ENCODE peak calls at places on chromosomes 1 and 21, in eight cellular contexts. One of them, this sample, is unnamed. For H3K27me3, the result is how much of the 10 kb centered on the place peaks cover.

GRCh38 chr1:226510453-226510852 is 38.1 kb upstream of the STUM start:
- DNase-seq in K562: no peak
- DNase-seq in PC-9: no peak
- DNase-seq in cardiac muscle cell: peak
- DNase-seq in fibroblast of lung: no peak
- DNase-seq in IMR-90: no peak
- DNase-seq in ovary: no peak
- DNase-seq in tibial nerve: no peak
- DNase-seq in this sample: no peak

GRCh38 chr1:1013922-1014617 is 773 bp downstream of the ISG15 start:
- DNase-seq in K562: no peak
- DNase-seq in PC-9: no peak
- DNase-seq in cardiac muscle cell: peak
- DNase-seq in fibroblast of lung: peak
- DNase-seq in IMR-90: peak
- DNase-seq in ovary: peak
- DNase-seq in tibial nerve: no peak
- DNase-seq in this sample: no peak

GRCh38 chr1:210081494-210081893 is 143.5 kb downstream of the SYT14 start:
- DNase-seq in K562: no peak
- DNase-seq in PC-9: no peak
- DNase-seq in cardiac muscle cell: no peak
- DNase-seq in fibroblast of lung: no peak
- DNase-seq in IMR-90: no peak
- DNase-seq in ovary: no peak
- DNase-seq in tibial nerve: no peak
- DNase-seq in this sample: no peak

GRCh38 chr1:222240536-222241181 is 307.2 kb downstream of the HHIPL2 start:
- DNase-seq in K562: peak
- DNase-seq in PC-9: no peak
- DNase-seq in cardiac muscle cell: peak
- DNase-seq in fibroblast of lung: peak
- DNase-seq in IMR-90: peak
- DNase-seq in ovary: no peak
- DNase-seq in tibial nerve: no peak
- DNase-seq in this sample: peak

GRCh38 chr1:161792740-161793139 is 26.6 kb downstream of the ATF6 start:
- DNase-seq in K562: peak
- DNase-seq in PC-9: peak
- DNase-seq in cardiac muscle cell: peak
- DNase-seq in fibroblast of lung: peak
- DNase-seq in IMR-90: peak
- DNase-seq in ovary: no peak
- DNase-seq in tibial nerve: peak
- DNase-seq in this sample: peak

GRCh38 chr21:41953249-41953830 is 478 bp downstream of the C2CD2 start:
- DNase-seq in K562: peak
- DNase-seq in PC-9: no peak
- DNase-seq in cardiac muscle cell: no peak
- DNase-seq in fibroblast of lung: no peak
- DNase-seq in IMR-90: no peak
- DNase-seq in ovary: peak
- DNase-seq in tibial nerve: no peak
- DNase-seq in this sample: no peak

GRCh38 chr1:21956720-21957552 is 19.8 kb upstream of the HSPG2 start:
- DNase-seq in K562: peak
- DNase-seq in PC-9: peak
- DNase-seq in cardiac muscle cell: peak
- DNase-seq in fibroblast of lung: peak
- DNase-seq in IMR-90: peak
- DNase-seq in ovary: no peak
- DNase-seq in tibial nerve: no peak
- DNase-seq in this sample: peak

GRCh38 chr1:17199267-17200044 is 5.5 kb upstream of the PADI1 start:
- DNase-seq in K562: no peak
- DNase-seq in PC-9: no peak
- DNase-seq in cardiac muscle cell: no peak
- DNase-seq in fibroblast of lung: no peak
- DNase-seq in IMR-90: peak
- DNase-seq in ovary: peak
- DNase-seq in tibial nerve: no peak
- DNase-seq in this sample: no peak

GRCh38 chr1:234645474-234645953 is 35.5 kb upstream of the IRF2BP2 start:
- DNase-seq in K562: no peak
- DNase-seq in PC-9: no peak
- DNase-seq in cardiac muscle cell: peak
- DNase-seq in fibroblast of lung: no peak
- DNase-seq in IMR-90: no peak
- DNase-seq in ovary: no peak
- DNase-seq in tibial nerve: no peak
- DNase-seq in this sample: no peak

GRCh38 chr1:236168716-236169429 is 26.5 kb downstream of the GPR137B start:
- DNase-seq in K562: peak
- DNase-seq in PC-9: peak
- DNase-seq in cardiac muscle cell: peak
- DNase-seq in fibroblast of lung: peak
- DNase-seq in IMR-90: peak
- DNase-seq in ovary: no peak
- DNase-seq in tibial nerve: peak
- DNase-seq in this sample: peak

GRCh38 chr1:15739259-15739658 is 3.0 kb upstream of the TMEM82 start:
- DNase-seq in K562: no peak
- DNase-seq in PC-9: no peak
- DNase-seq in cardiac muscle cell: no peak
- DNase-seq in fibroblast of lung: no peak
- DNase-seq in IMR-90: no peak
- DNase-seq in ovary: no peak
- DNase-seq in tibial nerve: no peak
- DNase-seq in this sample: no peak

GRCh38 chr1:159339517-159339916 is 37.4 kb downstream of the FCER1A start:
- DNase-seq in K562: no peak
- DNase-seq in PC-9: no peak
- DNase-seq in cardiac muscle cell: peak
- DNase-seq in fibroblast of lung: no peak
- DNase-seq in IMR-90: no peak
- DNase-seq in ovary: no peak
- DNase-seq in tibial nerve: no peak
- DNase-seq in this sample: no peak

GRCh38 chr1:180365039-180365438 is 135.0 kb downstream of the LHX4 start:
- DNase-seq in K562: peak
- DNase-seq in PC-9: no peak
- DNase-seq in cardiac muscle cell: no peak
- DNase-seq in fibroblast of lung: no peak
- DNase-seq in IMR-90: no peak
- DNase-seq in ovary: no peak
- DNase-seq in tibial nerve: no peak
- DNase-seq in this sample: no peak

DNA sequence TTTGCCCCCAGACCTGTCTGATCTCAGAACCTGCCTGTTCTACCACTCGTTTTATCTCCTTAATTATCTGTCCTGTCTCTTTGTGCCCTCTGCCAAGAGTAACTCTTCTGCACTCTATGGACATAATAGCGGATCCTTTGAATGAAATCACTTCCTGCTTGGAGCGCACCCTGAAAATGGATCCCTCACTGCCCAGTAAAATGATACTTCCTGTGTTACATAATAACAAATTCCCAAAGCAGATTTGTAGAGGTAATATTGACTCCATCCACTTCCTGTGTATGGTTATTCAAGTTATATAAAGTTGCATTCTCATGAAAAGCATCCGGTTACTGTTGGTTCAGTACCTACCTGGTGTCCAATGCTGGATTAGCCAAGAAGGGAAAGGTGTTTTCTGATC is 246.0 kb downstream of the TRABD2B start:
- DNase-seq in K562: no peak
- DNase-seq in PC-9: no peak
- DNase-seq in cardiac muscle cell: peak
- DNase-seq in fibroblast of lung: no peak
- DNase-seq in IMR-90: no peak
- DNase-seq in ovary: no peak
- DNase-seq in tibial nerve: no peak
- DNase-seq in this sample: no peak
- H3K4me3 ChIP-seq in K562: no peak
- H3K4me3 ChIP-seq in PC-9: no peak
- H3K4me3 ChIP-seq in cardiac muscle cell: no peak
- H3K4me3 ChIP-seq in fibroblast of lung: no peak
- H3K4me3 ChIP-seq in IMR-90: no peak
- H3K4me3 ChIP-seq in ovary: no peak
- H3K4me3 ChIP-seq in tibial nerve: no peak
- H3K4me3 ChIP-seq in this sample: no peak

GRCh38 chr1:75986478-75986877 is 54.3 kb upstream of the ASB17 start:
- DNase-seq in K562: no peak
- DNase-seq in PC-9: no peak
- DNase-seq in cardiac muscle cell: peak
- DNase-seq in fibroblast of lung: no peak
- DNase-seq in IMR-90: no peak
- DNase-seq in ovary: no peak
- DNase-seq in tibial nerve: no peak
- DNase-seq in this sample: no peak

GRCh38 chr1:75996196-75996595 is 64.0 kb upstream of the ASB17 start:
- DNase-seq in K562: no peak
- DNase-seq in PC-9: no peak
- DNase-seq in cardiac muscle cell: peak
- DNase-seq in fibroblast of lung: no peak
- DNase-seq in IMR-90: peak
- DNase-seq in ovary: no peak
- DNase-seq in tibial nerve: no peak
- DNase-seq in this sample: peak

GRCh38 chr1:75991497-75992114 is 59.4 kb upstream of the ASB17 start:
- DNase-seq in K562: peak
- DNase-seq in PC-9: peak
- DNase-seq in cardiac muscle cell: peak
- DNase-seq in fibroblast of lung: peak
- DNase-seq in IMR-90: peak
- DNase-seq in ovary: peak
- DNase-seq in tibial nerve: peak
- DNase-seq in this sample: peak

GRCh38 chr1:75989130-75989529 is 56.9 kb upstream of the ASB17 start:
- DNase-seq in K562: no peak
- DNase-seq in PC-9: no peak
- DNase-seq in cardiac muscle cell: no peak
- DNase-seq in fibroblast of lung: no peak
- DNase-seq in IMR-90: no peak
- DNase-seq in ovary: no peak
- DNase-seq in tibial nerve: no peak
- DNase-seq in this sample: no peak

GRCh38 chr1:75992312-75992711 is 60.1 kb upstream of the ASB17 start:
- DNase-seq in K562: no peak
- DNase-seq in PC-9: no peak
- DNase-seq in cardiac muscle cell: no peak
- DNase-seq in fibroblast of lung: no peak
- DNase-seq in IMR-90: no peak
- DNase-seq in ovary: no peak
- DNase-seq in tibial nerve: no peak
- DNase-seq in this sample: no peak
- H3K27me3 ChIP-seq in K562: under half
- H3K27me3 ChIP-seq in PC-9: under half
- H3K27me3 ChIP-seq in cardiac muscle cell: under half
- H3K27me3 ChIP-seq in fibroblast of lung: under half
- H3K27me3 ChIP-seq in IMR-90: under half
- H3K27me3 ChIP-seq in ovary: under half
- H3K27me3 ChIP-seq in tibial nerve: under half
- H3K27me3 ChIP-seq in this sample: under half

DNA sequence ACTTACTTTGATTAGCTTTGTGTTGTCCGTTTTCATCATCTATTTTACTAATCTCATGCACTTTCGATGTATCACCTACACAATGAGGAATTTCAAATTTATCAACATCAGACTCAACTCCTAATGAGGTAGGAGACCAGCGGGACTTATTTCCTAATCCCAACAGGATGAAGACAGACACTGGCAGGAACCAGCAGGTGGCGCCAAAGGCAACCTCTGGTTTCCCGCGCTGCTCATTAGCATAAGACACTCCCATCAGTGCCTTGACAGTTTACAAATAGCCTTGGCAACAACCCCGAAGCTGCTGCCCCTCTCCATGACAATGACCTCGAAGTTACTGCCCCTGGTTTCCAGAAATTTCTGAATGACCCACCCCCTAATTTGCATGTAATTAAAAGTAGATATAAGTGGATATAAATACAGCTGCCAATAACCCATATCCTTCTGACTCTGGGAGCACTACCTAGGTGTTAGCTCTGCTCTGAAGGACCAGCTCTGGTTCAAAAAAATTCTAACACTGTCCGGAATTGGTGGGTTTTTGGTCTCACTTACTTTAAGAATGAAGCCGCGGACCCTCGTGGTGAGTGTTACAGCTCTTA is 974.8 kb downstream of the ADGRL2 start:
- DNase-seq in K562: peak
- DNase-seq in PC-9: no peak
- DNase-seq in cardiac muscle cell: peak
- DNase-seq in fibroblast of lung: peak
- DNase-seq in IMR-90: no peak
- DNase-seq in ovary: peak
- DNase-seq in tibial nerve: no peak
- DNase-seq in this sample: no peak
- TF ChIP-seq CTCF in K562: peak
- TF ChIP-seq CTCF in PC-9: peak
- TF ChIP-seq CTCF in cardiac muscle cell: peak
- TF ChIP-seq CTCF in fibroblast of lung: peak
- TF ChIP-seq CTCF in IMR-90: no peak
- TF ChIP-seq CTCF in ovary: no peak
- TF ChIP-seq CTCF in tibial nerve: no peak
- TF ChIP-seq CTCF in this sample: peak

DNA sequence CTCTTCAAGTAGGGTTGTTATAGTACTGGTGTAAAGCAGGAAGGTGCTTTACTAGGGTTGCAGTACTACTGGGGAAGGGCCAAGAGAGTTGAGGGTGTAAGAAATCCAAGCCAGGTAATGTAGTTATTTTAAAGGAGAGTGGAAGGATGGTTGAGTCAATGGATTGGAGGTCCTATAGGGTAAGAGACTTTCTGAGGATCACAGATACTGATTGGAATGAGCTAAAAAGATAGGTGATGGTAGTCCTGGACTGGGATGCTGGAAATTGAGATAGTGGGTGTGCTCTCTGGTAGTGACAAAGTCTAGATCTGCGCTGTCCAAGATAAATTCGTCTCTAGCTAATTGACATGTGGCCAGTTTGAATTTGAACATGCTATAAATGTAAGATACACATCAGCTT is 7.0 kb downstream of the TXLNA start:
- DNase-seq in K562: no peak
- DNase-seq in PC-9: no peak
- DNase-seq in cardiac muscle cell: no peak
- DNase-seq in fibroblast of lung: no peak
- DNase-seq in IMR-90: no peak
- DNase-seq in ovary: no peak
- DNase-seq in tibial nerve: no peak
- DNase-seq in this sample: no peak
- H3K4me3 ChIP-seq in K562: no peak
- H3K4me3 ChIP-seq in PC-9: no peak
- H3K4me3 ChIP-seq in cardiac muscle cell: no peak
- H3K4me3 ChIP-seq in fibroblast of lung: no peak
- H3K4me3 ChIP-seq in IMR-90: no peak
- H3K4me3 ChIP-seq in ovary: no peak
- H3K4me3 ChIP-seq in tibial nerve: no peak
- H3K4me3 ChIP-seq in this sample: no peak

GRCh38 chr1:205095422-205095821 is 11.2 kb upstream of the TMEM81 start:
- DNase-seq in K562: no peak
- DNase-seq in PC-9: no peak
- DNase-seq in cardiac muscle cell: no peak
- DNase-seq in fibroblast of lung: no peak
- DNase-seq in IMR-90: no peak
- DNase-seq in ovary: no peak
- DNase-seq in tibial nerve: no peak
- DNase-seq in this sample: no peak
- H3K27me3 ChIP-seq in K562: under half
- H3K27me3 ChIP-seq in PC-9: under half
- H3K27me3 ChIP-seq in cardiac muscle cell: under half
- H3K27me3 ChIP-seq in fibroblast of lung: under half
- H3K27me3 ChIP-seq in IMR-90: under half
- H3K27me3 ChIP-seq in ovary: under half
- H3K27me3 ChIP-seq in tibial nerve: under half
- H3K27me3 ChIP-seq in this sample: under half

This sample was measured in kidney epithelial cell.